ENCODE peak calls at places on chromosomes 6 and 20, in six cellular contexts. M, D, Y, U, G and R are unnamed samples.

GRCh38 chr6:157269261-157269794 is 54.0 kb downstream of the TMEM242 start:
- DNase-seq in M (peak), G (no peak), U (peak), Y (peak), D (peak), R (no peak)

GRCh38 chr6:252775-253526 is 39.3 kb upstream of the DUSP22 start:
- DNase-seq in Y (no peak), G (no peak), M (no peak), D (no peak), U (peak), R (no peak)

GRCh38 chr6:170125447-170126300 is 165.2 kb downstream of the DLL1 start:
- DNase-seq in G (no peak), M (no peak), D (peak), U (no peak), Y (no peak), R (peak)

GRCh38 chr6:5865492-5866031 is 141.2 kb downstream of the NRN1 start:
- DNase-seq in Y (no peak), U (no peak), M (no peak), G (no peak), D (no peak), R (no peak)

GRCh38 chr6:1388927-1389790 is at the start of gene FOXF2:
- DNase-seq in G (peak), U (no peak), M (peak), D (peak), Y (no peak), R (no peak)

GRCh38 chr20:25223765-25224720 is 23.8 kb upstream of the PYGB start:
- DNase-seq in Y (no peak), D (peak), G (peak), M (no peak), U (no peak), R (no peak)

GRCh38 chr6:2275207-2275891 is 29.9 kb upstream of the GMDS start:
- DNase-seq in D (no peak), G (no peak), U (peak), M (no peak), Y (peak), R (no peak)

GRCh38 chr20:31517373-31517772 is 3.1 kb downstream of the HM13 start:
- DNase-seq in G (peak), D (no peak), Y (peak), M (peak), U (peak), R (no peak)

GRCh38 chr6:11970114-11970513 is 42.0 kb upstream of the HIVEP1 start:
- DNase-seq in G (no peak), U (no peak), Y (no peak), M (no peak), D (no peak), R (no peak)

GRCh38 chr6:150307520-150307919 is 61.3 kb upstream of the IYD start:
- DNase-seq in Y (no peak), D (no peak), U (no peak), M (no peak), G (no peak), R (no peak)

GRCh38 chr6:101851911-101852310 is 458.4 kb downstream of the GRIK2 start:
- DNase-seq in G (no peak), M (no peak), D (no peak), U (peak), Y (no peak), R (no peak)

GRCh38 chr6:30914854-30915590 is 984 bp downstream of the VARS2 start:
- DNase-seq in U (no peak), M (no peak), G (no peak), Y (no peak), D (no peak), R (no peak)

GRCh38 chr6:51369485-51369884 is 550.8 kb downstream of the TFAP2B start:
- DNase-seq in U (no peak), G (no peak), Y (no peak), D (no peak), M (no peak), R (no peak)
- H3K4me3 ChIP-seq in U (no peak), G (no peak), Y (no peak), D (no peak), M (no peak), R (no peak)

GRCh38 chr20:58174708-58175287 is 53.7 kb downstream of the ANKRD60 start:
- DNase-seq in Y (no peak), G (peak), D (no peak), M (no peak), U (no peak), R (no peak)
- H3K4me3 ChIP-seq in Y (peak), G (no peak), D (peak), M (no peak), U (no peak), R (no peak)

GRCh38 chr6:34466242-34467185 is 638 bp downstream of the PACSIN1 start:
- DNase-seq in Y (no peak), D (peak), U (no peak), M (no peak), G (peak), R (no peak)
- H3K4me3 ChIP-seq in Y (no peak), D (peak), U (no peak), M (peak), G (peak), R (peak)

DNA sequence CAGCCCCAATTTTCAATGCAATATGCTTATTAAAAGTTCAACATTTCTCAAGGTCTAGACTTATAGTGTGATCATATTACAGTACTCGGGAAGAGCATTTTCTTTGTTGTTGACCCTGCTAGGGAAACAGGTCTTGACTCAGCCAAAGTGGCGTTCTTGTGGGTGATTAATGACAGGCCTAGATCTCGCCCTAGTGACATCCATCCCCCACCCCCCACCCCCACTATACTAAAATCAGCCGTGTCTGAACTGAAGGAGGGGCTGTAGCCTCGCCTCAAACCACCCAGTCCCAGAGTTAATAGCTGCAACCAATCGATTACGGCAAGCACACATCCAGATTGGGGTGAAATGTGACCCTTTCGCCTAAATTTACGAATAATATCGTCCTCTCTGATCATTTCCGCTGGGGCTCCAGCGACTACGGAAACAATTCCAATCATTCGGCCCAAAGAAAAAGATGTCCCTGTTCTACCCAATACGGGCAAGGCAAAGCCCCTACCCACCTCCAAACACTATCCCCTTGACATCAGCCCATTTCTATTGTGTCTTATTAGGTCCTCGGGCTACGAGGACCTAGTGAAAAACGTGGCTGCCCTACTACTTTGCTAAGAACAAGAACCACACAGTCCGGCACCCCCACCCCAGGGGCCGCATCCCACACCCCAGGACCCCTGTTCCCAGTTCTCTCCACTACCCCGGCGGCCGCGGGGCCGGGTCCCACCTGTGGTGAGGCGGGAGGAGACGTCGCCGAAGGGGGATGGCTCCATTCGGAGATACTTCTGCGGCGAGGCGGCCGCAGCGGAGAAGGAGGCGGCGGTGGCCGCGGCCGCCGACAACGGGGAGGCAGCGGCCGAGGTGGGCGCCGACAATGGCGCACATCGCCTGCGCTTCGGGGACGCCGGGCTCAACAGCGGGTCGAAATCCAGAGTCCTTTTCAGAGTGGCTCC is 1.0 kb downstream of the AKIRIN2 start:
- DNase-seq in Y (peak), D (peak), G (peak), M (peak), U (peak), R (no peak)
- H3K4me3 ChIP-seq in Y (peak), D (peak), G (peak), M (peak), U (peak), R (peak)

GRCh38 chr6:46789434-46790358 is 3.5 kb upstream of the MEP1A start:
- DNase-seq in G (no peak), U (no peak), D (no peak), Y (no peak), M (peak), R (no peak)
- H3K4me3 ChIP-seq in G (no peak), U (no peak), D (no peak), Y (no peak), M (no peak), R (no peak)

GRCh38 chr6:32086661-32087573 is 22.2 kb downstream of the TNXB start:
- DNase-seq in M (no peak), U (peak), D (peak), G (no peak), Y (peak), R (no peak)
- H3K4me3 ChIP-seq in M (no peak), U (no peak), D (peak), G (peak), Y (no peak), R (no peak)

DNA sequence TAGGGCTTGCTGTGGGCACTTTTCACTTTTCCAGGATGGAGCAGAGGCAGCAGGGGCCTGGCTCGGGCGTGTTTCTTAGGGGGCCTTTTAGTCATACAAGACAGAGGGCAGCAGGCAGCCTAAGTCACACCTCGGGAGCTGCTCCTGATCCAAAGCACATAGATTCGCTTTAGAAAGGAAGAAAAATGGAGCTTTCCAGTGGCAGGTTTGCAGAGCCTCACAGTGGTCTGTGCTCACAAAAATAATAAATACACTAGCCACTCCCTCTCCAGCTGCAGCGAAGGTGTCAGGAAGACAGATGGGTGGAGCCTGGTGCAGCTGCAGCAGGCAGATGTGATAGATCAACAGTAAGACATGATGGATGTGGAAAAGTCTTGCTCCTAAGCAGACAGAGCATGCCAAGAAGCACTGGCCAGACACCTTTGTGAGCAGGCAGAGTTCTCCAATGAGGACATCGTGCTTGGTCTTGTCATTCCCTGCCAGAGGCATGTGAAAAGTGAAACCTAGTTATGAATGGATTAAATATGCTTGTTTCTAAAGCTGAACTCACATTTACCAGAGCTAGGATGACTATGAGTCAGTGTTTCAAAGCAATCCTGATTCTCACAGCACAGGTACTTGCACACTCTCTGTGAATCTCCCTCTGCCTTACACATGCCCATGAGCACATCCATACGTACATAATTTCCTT is 111.4 kb downstream of the SCML4 start:
- DNase-seq in Y (peak), G (no peak), M (peak), U (peak), D (no peak), R (no peak)
- H3K4me3 ChIP-seq in Y (peak), G (no peak), M (no peak), U (peak), D (peak), R (no peak)

DNA sequence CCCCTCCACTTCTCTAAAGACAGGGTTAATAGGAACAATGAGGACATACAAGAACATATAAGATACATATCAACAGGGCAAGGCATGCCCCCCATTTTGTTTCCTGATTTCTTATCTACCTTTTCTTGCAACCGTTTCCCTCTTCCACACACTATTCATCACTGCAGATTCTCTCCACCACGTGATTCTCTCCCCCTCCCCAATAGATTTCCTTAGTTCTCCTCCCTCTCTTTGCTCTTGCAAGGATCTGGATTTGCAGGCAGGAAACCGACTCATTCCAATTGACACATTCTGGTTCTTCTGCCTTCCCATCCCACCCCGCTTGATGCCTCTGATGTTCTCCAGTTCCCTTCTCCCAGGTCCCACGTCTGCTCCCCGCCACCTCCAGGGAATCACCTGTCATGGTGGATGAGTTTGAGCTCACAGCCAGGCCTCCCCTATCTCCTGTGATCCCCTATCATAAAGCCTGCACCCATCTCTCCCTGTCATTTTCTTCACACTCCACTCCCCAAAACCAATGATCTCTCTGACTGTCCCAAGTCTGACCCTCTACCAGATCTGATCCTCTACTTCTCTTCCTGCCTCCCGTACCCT is 7.5 kb downstream of the GABBR1 start:
- DNase-seq in D (no peak), U (no peak), G (no peak), Y (no peak), M (no peak), R (no peak)
- H3K4me3 ChIP-seq in D (no peak), U (no peak), G (peak), Y (no peak), M (no peak), R (no peak)

GRCh38 chr6:83708546-83708969 is 343 bp downstream of the SNAP91 start:
- DNase-seq in Y (no peak), U (no peak), G (peak), D (no peak), M (peak), R (no peak)
- H3K4me3 ChIP-seq in Y (peak), U (peak), G (peak), D (peak), M (peak), R (peak)